ENCODE peak calls at places on chromosomes 5 and 9, in ten cellular contexts. One of them, this sample, is unnamed.

GRCh38 chr5:138544171-138545134 is 1.4 kb upstream of the ETF1 start:
- DNase-seq in body of pancreas: peak
- DNase-seq in right lobe of liver: no peak
- DNase-seq in lower lobe of right lung: no peak
- DNase-seq in PC-9: no peak
- DNase-seq in endothelial cell: no peak
- DNase-seq in osteoblast: peak
- DNase-seq in psoas muscle: peak
- DNase-seq in HFFc6: no peak
- DNase-seq in cardiac fibroblast: peak
- DNase-seq in this sample: no peak

GRCh38 chr5:156482816-156483215 is 155.9 kb downstream of the SGCD start:
- DNase-seq in right lobe of liver: no peak
- DNase-seq in body of pancreas: no peak
- DNase-seq in HFFc6: no peak
- DNase-seq in psoas muscle: no peak
- DNase-seq in lower lobe of right lung: no peak
- DNase-seq in PC-9: no peak
- DNase-seq in cardiac fibroblast: no peak
- DNase-seq in osteoblast: no peak
- DNase-seq in endothelial cell: no peak
- DNase-seq in this sample: no peak

GRCh38 chr5:107502711-107503110 is 168.0 kb downstream of the EFNA5 start:
- DNase-seq in HFFc6: no peak
- DNase-seq in body of pancreas: no peak
- DNase-seq in psoas muscle: no peak
- DNase-seq in osteoblast: peak
- DNase-seq in lower lobe of right lung: no peak
- DNase-seq in PC-9: no peak
- DNase-seq in right lobe of liver: no peak
- DNase-seq in endothelial cell: no peak
- DNase-seq in cardiac fibroblast: no peak
- DNase-seq in this sample: peak

GRCh38 chr5:39755986-39756385 is 331.2 kb upstream of the DAB2 start:
- DNase-seq in body of pancreas: no peak
- DNase-seq in HFFc6: peak
- DNase-seq in right lobe of liver: no peak
- DNase-seq in cardiac fibroblast: peak
- DNase-seq in osteoblast: no peak
- DNase-seq in endothelial cell: no peak
- DNase-seq in psoas muscle: no peak
- DNase-seq in lower lobe of right lung: no peak
- DNase-seq in PC-9: peak
- DNase-seq in this sample: no peak

GRCh38 chr9:131310833-131311554 is 21.5 kb downstream of the PLPP7 start:
- DNase-seq in right lobe of liver: no peak
- DNase-seq in psoas muscle: peak
- DNase-seq in osteoblast: no peak
- DNase-seq in HFFc6: no peak
- DNase-seq in body of pancreas: no peak
- DNase-seq in cardiac fibroblast: no peak
- DNase-seq in endothelial cell: no peak
- DNase-seq in lower lobe of right lung: no peak
- DNase-seq in PC-9: no peak
- DNase-seq in this sample: no peak

GRCh38 chr5:33257807-33258491 is 182.8 kb upstream of the TARS1 start:
- DNase-seq in osteoblast: no peak
- DNase-seq in lower lobe of right lung: no peak
- DNase-seq in PC-9: no peak
- DNase-seq in HFFc6: peak
- DNase-seq in endothelial cell: no peak
- DNase-seq in psoas muscle: no peak
- DNase-seq in cardiac fibroblast: peak
- DNase-seq in right lobe of liver: no peak
- DNase-seq in body of pancreas: no peak
- DNase-seq in this sample: no peak

GRCh38 chr9:37625262-37626147 is 25.2 kb upstream of the FRMPD1 start:
- DNase-seq in HFFc6: no peak
- DNase-seq in right lobe of liver: no peak
- DNase-seq in endothelial cell: no peak
- DNase-seq in osteoblast: no peak
- DNase-seq in body of pancreas: no peak
- DNase-seq in psoas muscle: no peak
- DNase-seq in PC-9: no peak
- DNase-seq in cardiac fibroblast: no peak
- DNase-seq in lower lobe of right lung: no peak
- DNase-seq in this sample: no peak

GRCh38 chr5:81675420-81675819 is 75.5 kb downstream of the SSBP2 start:
- DNase-seq in cardiac fibroblast: no peak
- DNase-seq in osteoblast: peak
- DNase-seq in right lobe of liver: no peak
- DNase-seq in PC-9: no peak
- DNase-seq in body of pancreas: no peak
- DNase-seq in HFFc6: no peak
- DNase-seq in lower lobe of right lung: no peak
- DNase-seq in psoas muscle: no peak
- DNase-seq in endothelial cell: no peak
- DNase-seq in this sample: no peak

GRCh38 chr5:175696139-175696854 is 38.4 kb downstream of the HRH2 start:
- DNase-seq in HFFc6: no peak
- DNase-seq in body of pancreas: peak
- DNase-seq in cardiac fibroblast: no peak
- DNase-seq in osteoblast: no peak
- DNase-seq in lower lobe of right lung: peak
- DNase-seq in right lobe of liver: peak
- DNase-seq in PC-9: peak
- DNase-seq in endothelial cell: peak
- DNase-seq in psoas muscle: peak
- DNase-seq in this sample: peak

GRCh38 chr9:131650254-131650653 is 89.6 kb downstream of the RAPGEF1 start:
- DNase-seq in psoas muscle: peak
- DNase-seq in endothelial cell: no peak
- DNase-seq in body of pancreas: no peak
- DNase-seq in lower lobe of right lung: peak
- DNase-seq in cardiac fibroblast: peak
- DNase-seq in osteoblast: peak
- DNase-seq in right lobe of liver: no peak
- DNase-seq in PC-9: no peak
- DNase-seq in HFFc6: peak
- DNase-seq in this sample: no peak

GRCh38 chr9:132537352-132537751 is 45.1 kb upstream of the BARHL1 start:
- DNase-seq in HFFc6: no peak
- DNase-seq in body of pancreas: no peak
- DNase-seq in osteoblast: no peak
- DNase-seq in cardiac fibroblast: no peak
- DNase-seq in endothelial cell: no peak
- DNase-seq in right lobe of liver: no peak
- DNase-seq in psoas muscle: no peak
- DNase-seq in lower lobe of right lung: no peak
- DNase-seq in PC-9: no peak
- DNase-seq in this sample: no peak

GRCh38 chr5:1010641-1011046 is 2.0 kb downstream of the NKD2 start:
- DNase-seq in body of pancreas: peak
- DNase-seq in lower lobe of right lung: peak
- DNase-seq in endothelial cell: no peak
- DNase-seq in HFFc6: no peak
- DNase-seq in osteoblast: peak
- DNase-seq in psoas muscle: peak
- DNase-seq in right lobe of liver: peak
- DNase-seq in PC-9: peak
- DNase-seq in cardiac fibroblast: no peak
- DNase-seq in this sample: peak

GRCh38 chr5:131814990-131815389 is 18.2 kb upstream of the FNIP1 start:
- DNase-seq in body of pancreas: no peak
- DNase-seq in psoas muscle: no peak
- DNase-seq in right lobe of liver: no peak
- DNase-seq in osteoblast: peak
- DNase-seq in HFFc6: peak
- DNase-seq in cardiac fibroblast: peak
- DNase-seq in lower lobe of right lung: no peak
- DNase-seq in endothelial cell: no peak
- DNase-seq in PC-9: peak
- DNase-seq in this sample: no peak

GRCh38 chr5:131812371-131813160 is 15.7 kb upstream of the FNIP1 start:
- DNase-seq in right lobe of liver: no peak
- DNase-seq in osteoblast: no peak
- DNase-seq in PC-9: no peak
- DNase-seq in HFFc6: no peak
- DNase-seq in psoas muscle: no peak
- DNase-seq in endothelial cell: no peak
- DNase-seq in body of pancreas: no peak
- DNase-seq in lower lobe of right lung: no peak
- DNase-seq in cardiac fibroblast: peak
- DNase-seq in this sample: no peak

GRCh38 chr5:131810510-131811249 is 13.9 kb upstream of the FNIP1 start:
- DNase-seq in endothelial cell: peak
- DNase-seq in lower lobe of right lung: no peak
- DNase-seq in PC-9: no peak
- DNase-seq in cardiac fibroblast: peak
- DNase-seq in osteoblast: peak
- DNase-seq in psoas muscle: no peak
- DNase-seq in HFFc6: peak
- DNase-seq in body of pancreas: no peak
- DNase-seq in right lobe of liver: no peak
- DNase-seq in this sample: no peak
- TF ChIP-seq CTCF in endothelial cell: no peak
- TF ChIP-seq CTCF in lower lobe of right lung: no peak
- TF ChIP-seq CTCF in PC-9: peak
- TF ChIP-seq CTCF in cardiac fibroblast: peak
- TF ChIP-seq CTCF in osteoblast: peak
- TF ChIP-seq CTCF in psoas muscle: peak
- TF ChIP-seq CTCF in HFFc6: peak
- TF ChIP-seq CTCF in body of pancreas: no peak
- TF ChIP-seq CTCF in right lobe of liver: peak
- TF ChIP-seq CTCF in this sample: no peak

GRCh38 chr9:127496974-127497373 is 45.7 kb downstream of the LRSAM1 start:
- DNase-seq in body of pancreas: no peak
- DNase-seq in endothelial cell: no peak
- DNase-seq in PC-9: no peak
- DNase-seq in right lobe of liver: no peak
- DNase-seq in psoas muscle: no peak
- DNase-seq in osteoblast: peak
- DNase-seq in HFFc6: no peak
- DNase-seq in lower lobe of right lung: no peak
- DNase-seq in cardiac fibroblast: no peak
- DNase-seq in this sample: no peak

GRCh38 chr9:127497656-127498290 is 46.5 kb downstream of the LRSAM1 start:
- DNase-seq in psoas muscle: no peak
- DNase-seq in lower lobe of right lung: no peak
- DNase-seq in HFFc6: no peak
- DNase-seq in PC-9: no peak
- DNase-seq in body of pancreas: no peak
- DNase-seq in endothelial cell: no peak
- DNase-seq in cardiac fibroblast: no peak
- DNase-seq in right lobe of liver: no peak
- DNase-seq in osteoblast: peak
- DNase-seq in this sample: no peak

GRCh38 chr9:127493592-127494303 is 42.4 kb downstream of the LRSAM1 start:
- DNase-seq in endothelial cell: no peak
- DNase-seq in right lobe of liver: no peak
- DNase-seq in HFFc6: no peak
- DNase-seq in PC-9: no peak
- DNase-seq in osteoblast: peak
- DNase-seq in cardiac fibroblast: no peak
- DNase-seq in body of pancreas: no peak
- DNase-seq in lower lobe of right lung: no peak
- DNase-seq in psoas muscle: no peak
- DNase-seq in this sample: no peak

GRCh38 chr9:127494304-127494702 is 43.0 kb downstream of the LRSAM1 start:
- DNase-seq in HFFc6: no peak
- DNase-seq in lower lobe of right lung: no peak
- DNase-seq in body of pancreas: no peak
- DNase-seq in cardiac fibroblast: no peak
- DNase-seq in PC-9: no peak
- DNase-seq in right lobe of liver: no peak
- DNase-seq in osteoblast: peak
- DNase-seq in endothelial cell: no peak
- DNase-seq in psoas muscle: no peak
- DNase-seq in this sample: no peak

DNA sequence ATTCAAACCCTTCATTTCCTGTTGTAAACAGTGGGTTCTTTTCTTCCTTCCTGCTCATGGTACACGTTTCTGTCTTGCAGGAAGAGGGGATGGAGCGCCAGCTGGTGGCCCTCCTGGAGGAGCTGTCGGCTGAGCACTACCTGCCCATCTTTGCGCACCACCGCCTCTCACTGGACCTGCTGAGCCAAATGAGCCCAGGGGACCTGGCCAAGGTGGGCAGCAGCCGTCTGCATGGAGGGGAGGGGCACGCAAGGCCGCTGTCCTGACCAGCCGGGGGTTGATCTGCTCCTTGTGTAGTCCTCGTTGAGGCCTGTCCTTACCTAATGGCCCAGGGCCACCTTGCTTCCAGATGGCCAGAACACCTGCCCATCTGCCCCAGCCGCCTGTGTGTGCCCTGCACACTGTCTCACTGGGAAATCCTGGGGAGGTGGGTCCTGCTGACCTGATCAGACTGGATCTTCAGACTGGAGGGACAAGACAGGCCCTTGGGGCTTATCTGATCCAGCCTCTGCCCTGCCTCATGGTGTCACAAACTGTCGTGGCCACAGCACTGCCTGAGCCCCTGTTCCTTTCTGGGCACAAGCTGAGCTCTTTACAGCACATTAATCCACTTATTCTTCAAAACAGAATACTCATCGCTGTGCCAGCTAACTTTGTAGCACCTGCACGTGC is 44.7 kb downstream of the LRSAM1 start:
- DNase-seq in body of pancreas: no peak
- DNase-seq in PC-9: no peak
- DNase-seq in right lobe of liver: no peak
- DNase-seq in osteoblast: peak
- DNase-seq in psoas muscle: no peak
- DNase-seq in HFFc6: no peak
- DNase-seq in lower lobe of right lung: no peak
- DNase-seq in endothelial cell: no peak
- DNase-seq in cardiac fibroblast: no peak
- DNase-seq in this sample: no peak
- TF ChIP-seq CTCF in body of pancreas: no peak
- TF ChIP-seq CTCF in PC-9: no peak
- TF ChIP-seq CTCF in right lobe of liver: no peak
- TF ChIP-seq CTCF in osteoblast: peak
- TF ChIP-seq CTCF in psoas muscle: no peak
- TF ChIP-seq CTCF in HFFc6: peak
- TF ChIP-seq CTCF in lower lobe of right lung: no peak
- TF ChIP-seq CTCF in endothelial cell: no peak
- TF ChIP-seq CTCF in cardiac fibroblast: no peak
- TF ChIP-seq CTCF in this sample: no peak

GRCh38 chr5:179927834-179928233 is 20.1 kb upstream of the TBC1D9B start:
- DNase-seq in PC-9: no peak
- DNase-seq in lower lobe of right lung: no peak
- DNase-seq in osteoblast: peak
- DNase-seq in endothelial cell: no peak
- DNase-seq in psoas muscle: no peak
- DNase-seq in right lobe of liver: no peak
- DNase-seq in body of pancreas: no peak
- DNase-seq in HFFc6: no peak
- DNase-seq in cardiac fibroblast: no peak
- DNase-seq in this sample: no peak
- TF ChIP-seq CTCF in PC-9: no peak
- TF ChIP-seq CTCF in lower lobe of right lung: no peak
- TF ChIP-seq CTCF in osteoblast: no peak
- TF ChIP-seq CTCF in endothelial cell: no peak
- TF ChIP-seq CTCF in psoas muscle: no peak
- TF ChIP-seq CTCF in right lobe of liver: no peak
- TF ChIP-seq CTCF in body of pancreas: no peak
- TF ChIP-seq CTCF in HFFc6: no peak
- TF ChIP-seq CTCF in cardiac fibroblast: no peak
- TF ChIP-seq CTCF in this sample: no peak

GRCh38 chr5:146595088-146595487 is 79.1 kb upstream of the GPR151 start:
- DNase-seq in endothelial cell: no peak
- DNase-seq in right lobe of liver: no peak
- DNase-seq in PC-9: no peak
- DNase-seq in osteoblast: no peak
- DNase-seq in HFFc6: no peak
- DNase-seq in cardiac fibroblast: no peak
- DNase-seq in body of pancreas: no peak
- DNase-seq in psoas muscle: no peak
- DNase-seq in lower lobe of right lung: no peak
- DNase-seq in this sample: no peak
- TF ChIP-seq CTCF in endothelial cell: no peak
- TF ChIP-seq CTCF in right lobe of liver: no peak
- TF ChIP-seq CTCF in PC-9: no peak
- TF ChIP-seq CTCF in osteoblast: no peak
- TF ChIP-seq CTCF in HFFc6: no peak
- TF ChIP-seq CTCF in cardiac fibroblast: no peak
- TF ChIP-seq CTCF in body of pancreas: no peak
- TF ChIP-seq CTCF in psoas muscle: no peak
- TF ChIP-seq CTCF in lower lobe of right lung: no peak
- TF ChIP-seq CTCF in this sample: no peak

This sample was measured in glutamatergic neuron.